ENCODE peak calls at places on chromosome 1, in nine cellular contexts. E is NCI-H774; R is NCI-H146; T is stimulated activated CD4-positive, alpha-beta T cell treated with anti-CD3 and anti-CD28 coated beads, Interleukin-2, amount 100 ng/mL, for 48 hours; D is progenitor cell of endocrine pancreas; F is tibial artery; K is kidney; A is endothelial cell; H is H54. M is an unnamed sample.

GRCh38 chr1:115676498-115677171 is 34.9 kb downstream of the VANGL1 start:
- DNase-seq in E (no peak), R (no peak), T (no peak), D (no peak), F (no peak), K (no peak), A (no peak), H (no peak), M (no peak)

GRCh38 chr1:201436461-201436860 is 14.9 kb upstream of the TNNI1 start:
- DNase-seq in E (no peak), R (peak), T (no peak), D (no peak), F (no peak), K (no peak), A (no peak), H (no peak), M (no peak)

GRCh38 chr1:212587304-212588136 is 21.0 kb upstream of the ATF3 start:
- DNase-seq in E (no peak), R (no peak), T (no peak), D (no peak), F (no peak), K (no peak), A (no peak), H (no peak), M (no peak)

GRCh38 chr1:168743001-168743400 is 14.0 kb upstream of the DPT start:
- DNase-seq in E (no peak), R (no peak), T (no peak), D (no peak), F (no peak), K (no peak), A (no peak), H (no peak), M (no peak)

GRCh38 chr1:197234581-197234980 is 33.5 kb upstream of the CRB1 start:
- DNase-seq in E (no peak), R (no peak), T (no peak), D (no peak), F (no peak), K (no peak), A (no peak), H (no peak), M (no peak)

GRCh38 chr1:58811303-58811702 is 27.5 kb upstream of the JUN start:
- DNase-seq in E (no peak), R (peak), T (no peak), D (no peak), F (no peak), K (no peak), A (no peak), H (no peak), M (no peak)

GRCh38 chr1:7456683-7457082 is 314.4 kb upstream of the VAMP3 start:
- DNase-seq in E (no peak), R (peak), T (no peak), D (no peak), F (no peak), K (no peak), A (no peak), H (no peak), M (no peak)

GRCh38 chr1:16122361-16122881 is 33.4 kb downstream of the EPHA2 start:
- DNase-seq in E (no peak), R (no peak), T (no peak), D (no peak), F (no peak), K (peak), A (no peak), H (no peak), M (peak)

GRCh38 chr1:3702990-3703728 is 49.1 kb upstream of the CCDC27 start:
- DNase-seq in E (no peak), R (no peak), T (no peak), D (no peak), F (no peak), K (no peak), A (no peak), H (no peak), M (no peak)

GRCh38 chr1:21262282-21263051 is 27.8 kb downstream of the ECE1 start:
- DNase-seq in E (no peak), R (no peak), T (no peak), D (no peak), F (peak), K (peak), A (no peak), H (no peak), M (no peak)

GRCh38 chr1:30294508-30294907 is 428.9 kb downstream of the MATN1 start:
- DNase-seq in E (no peak), R (no peak), T (no peak), D (no peak), F (no peak), K (no peak), A (no peak), H (no peak), M (no peak)

M was measured in RWPE2.